ENCODE peak calls at places on chromosomes 4 and X, in seven cellular contexts. One of them, this sample, is unnamed.

GRCh38 chrX:154748712-154749339 is 2.1 kb downstream of the GAB3 start:
- DNase-seq in H9: no peak
- DNase-seq in Panc1: no peak
- DNase-seq in AG04450: no peak
- DNase-seq in left ventricle myocardium inferior: no peak
- DNase-seq in neural progenitor cell: peak; percentile 60
- DNase-seq in MCF 10A: peak; percentile 79
- DNase-seq in this sample: no peak

GRCh38 chr4:114519368-114519767 is 79.2 kb upstream of the UGT8 start:
- DNase-seq in H9: no peak
- DNase-seq in Panc1: no peak
- DNase-seq in AG04450: no peak
- DNase-seq in left ventricle myocardium inferior: no peak
- DNase-seq in neural progenitor cell: peak; percentile 10
- DNase-seq in MCF 10A: no peak
- DNase-seq in this sample: no peak

GRCh38 chrX:27597506-27597905 is 7.4 kb downstream of the DCAF8L2 start:
- DNase-seq in H9: no peak
- DNase-seq in Panc1: no peak
- DNase-seq in AG04450: no peak
- DNase-seq in left ventricle myocardium inferior: no peak
- DNase-seq in neural progenitor cell: no peak
- DNase-seq in MCF 10A: no peak
- DNase-seq in this sample: no peak

GRCh38 chr4:23929248-23929647 is 39.4 kb upstream of the PPARGC1A start:
- DNase-seq in H9: no peak
- DNase-seq in Panc1: no peak
- DNase-seq in AG04450: no peak
- DNase-seq in left ventricle myocardium inferior: no peak
- DNase-seq in neural progenitor cell: no peak
- DNase-seq in MCF 10A: no peak
- DNase-seq in this sample: no peak

GRCh38 chr4:8274772-8275241 is 5.3 kb downstream of the HTRA3 start:
- DNase-seq in H9: no peak
- DNase-seq in Panc1: no peak
- DNase-seq in AG04450: peak; percentile 95
- DNase-seq in left ventricle myocardium inferior: peak; percentile 90
- DNase-seq in neural progenitor cell: peak; percentile 95
- DNase-seq in MCF 10A: peak; percentile 24
- DNase-seq in this sample: peak; percentile 92

GRCh38 chr4:92163348-92163747 is 140.4 kb upstream of the GRID2 start:
- DNase-seq in H9: no peak
- DNase-seq in Panc1: no peak
- DNase-seq in AG04450: no peak
- DNase-seq in left ventricle myocardium inferior: no peak
- DNase-seq in neural progenitor cell: no peak
- DNase-seq in MCF 10A: peak; percentile 27
- DNase-seq in this sample: no peak

GRCh38 chr4:152408514-152409327 is 127.2 kb downstream of the FBXW7 start:
- DNase-seq in H9: no peak
- DNase-seq in Panc1: no peak
- DNase-seq in AG04450: no peak
- DNase-seq in left ventricle myocardium inferior: no peak
- DNase-seq in neural progenitor cell: peak; percentile 63
- DNase-seq in MCF 10A: peak; percentile 60
- DNase-seq in this sample: peak; percentile 22

GRCh38 chr4:21191304-21191703 is 491.0 kb downstream of the PACRGL start:
- DNase-seq in H9: no peak
- DNase-seq in Panc1: no peak
- DNase-seq in AG04450: no peak
- DNase-seq in left ventricle myocardium inferior: no peak
- DNase-seq in neural progenitor cell: peak; percentile 17
- DNase-seq in MCF 10A: no peak
- DNase-seq in this sample: no peak

GRCh38 chr4:85569730-85570299 is 94.9 kb downstream of the ARHGAP24 start:
- DNase-seq in H9: no peak
- DNase-seq in Panc1: no peak
- DNase-seq in AG04450: no peak
- DNase-seq in left ventricle myocardium inferior: no peak
- DNase-seq in neural progenitor cell: no peak
- DNase-seq in MCF 10A: no peak
- DNase-seq in this sample: no peak

DNA sequence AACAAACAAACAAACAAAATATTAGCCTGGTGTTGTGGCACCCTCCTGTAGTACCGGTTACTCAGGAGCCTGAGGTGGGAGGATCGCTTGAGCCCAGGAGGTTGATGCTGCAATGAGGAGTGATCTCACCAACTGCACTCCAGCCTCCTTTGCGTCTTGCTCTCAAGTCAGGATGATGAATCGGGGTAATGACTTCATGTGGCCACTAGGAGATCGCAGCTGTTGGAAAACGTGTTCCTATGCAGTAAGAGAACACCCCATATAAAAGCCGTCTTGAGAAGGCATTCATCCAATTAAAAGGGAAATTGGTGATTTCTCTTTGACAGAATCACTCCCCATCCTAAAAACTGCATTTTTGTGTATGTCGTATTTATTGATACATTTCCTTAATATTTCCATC is 6.9 kb downstream of the CCNB3 start:
- DNase-seq in H9: peak; percentile 47
- DNase-seq in Panc1: no peak
- DNase-seq in AG04450: no peak
- DNase-seq in left ventricle myocardium inferior: no peak
- DNase-seq in neural progenitor cell: peak; percentile 37
- DNase-seq in MCF 10A: peak; percentile 36
- DNase-seq in this sample: no peak
- TF ChIP-seq CTCF in H9: peak; percentile 59
- TF ChIP-seq CTCF in Panc1: peak; percentile 58
- TF ChIP-seq CTCF in AG04450: peak; percentile 22
- TF ChIP-seq CTCF in left ventricle myocardium inferior: peak; percentile 30
- TF ChIP-seq CTCF in neural progenitor cell: peak; percentile 38
- TF ChIP-seq CTCF in MCF 10A: peak; percentile 28
- TF ChIP-seq CTCF in this sample: peak; percentile 24

GRCh38 chr4:79042079-79042674 is 102.9 kb upstream of the PAQR3 start:
- DNase-seq in H9: no peak
- DNase-seq in Panc1: no peak
- DNase-seq in AG04450: peak; percentile 1
- DNase-seq in left ventricle myocardium inferior: no peak
- DNase-seq in neural progenitor cell: peak; percentile 48
- DNase-seq in MCF 10A: peak; percentile 59
- DNase-seq in this sample: peak; percentile 4
- TF ChIP-seq CTCF in H9: peak; percentile 72
- TF ChIP-seq CTCF in Panc1: peak; percentile 41
- TF ChIP-seq CTCF in AG04450: peak; percentile 58
- TF ChIP-seq CTCF in left ventricle myocardium inferior: peak; percentile 69
- TF ChIP-seq CTCF in neural progenitor cell: peak; percentile 77
- TF ChIP-seq CTCF in MCF 10A: peak; percentile 56
- TF ChIP-seq CTCF in this sample: peak; percentile 33

DNA sequence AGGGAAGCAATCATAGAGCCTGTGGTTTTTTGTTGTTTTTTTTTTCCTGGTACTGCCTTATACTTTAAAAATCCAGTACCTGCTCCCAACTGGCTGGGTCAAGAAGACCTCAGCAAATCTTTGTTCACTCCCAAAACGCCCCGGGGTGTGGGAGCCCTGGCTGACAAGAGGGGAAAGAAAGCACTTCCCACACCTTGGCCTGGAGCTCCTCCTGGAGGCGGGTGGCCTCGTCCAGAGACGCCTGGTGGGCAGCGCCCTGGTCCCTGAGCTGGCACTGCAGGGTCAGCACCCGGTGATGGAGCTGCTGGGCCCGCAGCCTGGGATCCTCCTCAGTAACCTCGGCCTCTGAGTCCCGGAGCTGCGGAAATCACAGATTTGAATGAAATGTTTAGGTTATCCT is 38.2 kb downstream of the C4orf50 start:
- DNase-seq in H9: peak; percentile 89
- DNase-seq in Panc1: no peak
- DNase-seq in AG04450: no peak
- DNase-seq in left ventricle myocardium inferior: no peak
- DNase-seq in neural progenitor cell: peak; percentile 82
- DNase-seq in MCF 10A: peak; percentile 33
- DNase-seq in this sample: no peak
- TF ChIP-seq CTCF in H9: peak; percentile 92
- TF ChIP-seq CTCF in Panc1: peak; percentile 74
- TF ChIP-seq CTCF in AG04450: peak; percentile 30
- TF ChIP-seq CTCF in left ventricle myocardium inferior: peak; percentile 54
- TF ChIP-seq CTCF in neural progenitor cell: peak; percentile 76
- TF ChIP-seq CTCF in MCF 10A: no peak
- TF ChIP-seq CTCF in this sample: peak; percentile 44

DNA sequence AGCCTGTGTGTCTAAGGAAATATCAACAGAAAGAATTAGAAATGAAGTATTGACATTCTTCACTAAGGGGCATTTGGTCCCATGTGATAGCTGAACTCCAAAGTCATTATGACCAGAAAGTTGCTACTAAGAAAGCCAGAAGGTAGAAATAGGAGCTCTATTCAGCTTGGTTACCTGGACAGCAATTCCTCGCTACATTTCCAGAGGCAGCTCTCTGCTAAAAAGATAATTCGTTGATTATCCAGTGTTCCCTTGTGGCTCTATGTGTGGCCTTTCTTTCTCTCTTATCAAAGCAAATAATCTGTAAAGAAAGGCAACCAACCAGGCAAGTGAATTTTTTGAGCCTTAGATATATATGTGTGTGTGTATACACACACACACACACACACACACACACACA is 341.3 kb downstream of the ADGRL3 start:
- DNase-seq in H9: no peak
- DNase-seq in Panc1: no peak
- DNase-seq in AG04450: no peak
- DNase-seq in left ventricle myocardium inferior: no peak
- DNase-seq in neural progenitor cell: no peak
- DNase-seq in MCF 10A: no peak
- DNase-seq in this sample: no peak
- TF ChIP-seq CTCF in H9: peak; percentile 54
- TF ChIP-seq CTCF in Panc1: no peak
- TF ChIP-seq CTCF in AG04450: no peak
- TF ChIP-seq CTCF in left ventricle myocardium inferior: no peak
- TF ChIP-seq CTCF in neural progenitor cell: peak; percentile 46
- TF ChIP-seq CTCF in MCF 10A: no peak
- TF ChIP-seq CTCF in this sample: no peak

DNA sequence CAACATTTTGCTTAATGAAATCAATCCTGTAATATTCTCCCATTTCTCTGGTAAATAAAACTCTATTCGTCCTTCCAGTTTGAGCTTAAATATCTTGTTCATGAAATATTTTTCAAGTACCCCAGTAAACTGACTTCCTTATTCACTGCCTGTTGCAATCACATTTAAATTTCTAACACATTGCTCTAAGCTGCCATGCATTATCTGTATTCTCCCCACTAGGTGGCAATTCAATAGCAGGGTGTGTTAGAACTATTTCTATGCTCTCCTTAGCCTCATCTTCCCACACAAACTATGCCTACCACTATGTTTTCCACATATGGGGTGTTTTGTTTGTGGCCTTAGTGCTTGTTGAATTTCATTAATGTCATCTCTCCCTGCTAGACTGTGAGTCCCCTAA is 377.1 kb upstream of the HS3ST1 start:
- DNase-seq in H9: no peak
- DNase-seq in Panc1: peak; percentile 1
- DNase-seq in AG04450: no peak
- DNase-seq in left ventricle myocardium inferior: no peak
- DNase-seq in neural progenitor cell: peak; percentile 8
- DNase-seq in MCF 10A: peak; percentile 61
- DNase-seq in this sample: no peak
- TF ChIP-seq CTCF in H9: peak; percentile 58
- TF ChIP-seq CTCF in Panc1: peak; percentile 38
- TF ChIP-seq CTCF in AG04450: peak; percentile 39
- TF ChIP-seq CTCF in left ventricle myocardium inferior: peak; percentile 70
- TF ChIP-seq CTCF in neural progenitor cell: peak; percentile 46
- TF ChIP-seq CTCF in MCF 10A: peak; percentile 64
- TF ChIP-seq CTCF in this sample: no peak

GRCh38 chrX:79096339-79096638 is 48.2 kb upstream of the GPR174 start:
- DNase-seq in H9: no peak
- DNase-seq in Panc1: no peak
- DNase-seq in AG04450: no peak
- DNase-seq in left ventricle myocardium inferior: no peak
- DNase-seq in neural progenitor cell: no peak
- DNase-seq in MCF 10A: no peak
- DNase-seq in this sample: no peak
- TF ChIP-seq CTCF in H9: no peak
- TF ChIP-seq CTCF in Panc1: no peak
- TF ChIP-seq CTCF in AG04450: no peak
- TF ChIP-seq CTCF in left ventricle myocardium inferior: no peak
- TF ChIP-seq CTCF in neural progenitor cell: no peak
- TF ChIP-seq CTCF in MCF 10A: no peak
- TF ChIP-seq CTCF in this sample: no peak

GRCh38 chr4:87375719-87376291 is 15.2 kb downstream of the HSD17B11 start:
- DNase-seq in H9: no peak
- DNase-seq in Panc1: no peak
- DNase-seq in AG04450: peak; percentile 76
- DNase-seq in left ventricle myocardium inferior: no peak
- DNase-seq in neural progenitor cell: peak; percentile 28
- DNase-seq in MCF 10A: peak; percentile 78
- DNase-seq in this sample: peak; percentile 54
- TF ChIP-seq CTCF in H9: peak; percentile 78
- TF ChIP-seq CTCF in Panc1: peak; percentile 72
- TF ChIP-seq CTCF in AG04450: peak; percentile 82
- TF ChIP-seq CTCF in left ventricle myocardium inferior: peak; percentile 87
- TF ChIP-seq CTCF in neural progenitor cell: peak; percentile 74
- TF ChIP-seq CTCF in MCF 10A: peak; percentile 42
- TF ChIP-seq CTCF in this sample: peak; percentile 67

DNA sequence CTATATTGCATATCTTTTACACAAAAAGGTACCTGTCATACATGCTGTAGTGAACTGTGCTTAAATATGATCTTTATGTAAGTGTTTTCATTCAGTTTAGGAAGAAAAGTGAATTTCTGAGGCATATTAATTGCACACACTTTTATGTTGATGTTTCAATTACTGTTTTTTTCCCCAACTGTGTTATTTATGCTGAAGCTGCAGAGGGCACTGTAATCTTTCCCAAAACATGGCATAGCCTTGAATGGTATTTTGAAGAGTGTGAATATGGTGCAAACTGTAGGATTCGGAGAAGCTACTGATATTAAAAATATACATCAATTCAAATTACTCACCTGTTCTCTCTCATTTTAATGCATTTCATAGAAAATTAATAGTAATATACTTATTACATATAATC is 6.0 kb upstream of the CENPE start:
- DNase-seq in H9: no peak
- DNase-seq in Panc1: no peak
- DNase-seq in AG04450: no peak
- DNase-seq in left ventricle myocardium inferior: no peak
- DNase-seq in neural progenitor cell: peak; percentile 8
- DNase-seq in MCF 10A: peak; percentile 46
- DNase-seq in this sample: no peak
- TF ChIP-seq CTCF in H9: peak; percentile 63
- TF ChIP-seq CTCF in Panc1: peak; percentile 45
- TF ChIP-seq CTCF in AG04450: peak; percentile 30
- TF ChIP-seq CTCF in left ventricle myocardium inferior: no peak
- TF ChIP-seq CTCF in neural progenitor cell: peak; percentile 61
- TF ChIP-seq CTCF in MCF 10A: peak; percentile 49
- TF ChIP-seq CTCF in this sample: peak; percentile 13

This sample was measured in HFF-Myc.